ENCODE peak calls at places on chromosomes 6 and 20, in six cellular contexts. F is pancreas, Z is psoas muscle, Y is GM12865, B is transverse colon, V is left lung. A is an unnamed sample.
A peak's percentile ranks its signal among the peaks of the same experiment; 100 is the strongest.

GRCh38 chr6:116662186-116662585 is 6.4 kb downstream of the ZUP1 start:
- DNase-seq in F (no peak), Z (no peak), Y (no peak), B (no peak), V (no peak), A (no peak)

GRCh38 chr6:93417421-93417996 is 1.9 kb downstream of the EPHA7 start:
- DNase-seq in F (peak; percentile 12), Z (no peak), Y (no peak), B (no peak), V (no peak), A (no peak)

GRCh38 chr20:5757949-5758348 is 7.7 kb downstream of the SHLD1 start:
- DNase-seq in F (no peak), Z (no peak), Y (no peak), B (no peak), V (no peak), A (no peak)

GRCh38 chr6:30042914-30043313 is 18.2 kb upstream of the POLR1H start:
- DNase-seq in F (no peak), Z (no peak), Y (peak; percentile 28), B (no peak), V (no peak), A (no peak)

GRCh38 chr6:86966271-86966670 is 28.9 kb downstream of the HTR1E start:
- DNase-seq in F (no peak), Z (no peak), Y (no peak), B (no peak), V (no peak), A (no peak)

GRCh38 chr6:166365806-166366205 is 16.9 kb downstream of the MPC1 start:
- DNase-seq in F (no peak), Z (no peak), Y (no peak), B (no peak), V (no peak), A (no peak)

GRCh38 chr20:25580711-25581110 is 4.6 kb downstream of the NINL start:
- DNase-seq in F (no peak), Z (no peak), Y (no peak), B (no peak), V (no peak), A (no peak)

GRCh38 chr6:43747734-43748133 is 22.3 kb upstream of the VEGFA start:
- DNase-seq in F (no peak), Z (no peak), Y (no peak), B (no peak), V (no peak), A (no peak)

GRCh38 chr20:63151554-63152321 is 64.2 kb downstream of the YTHDF1 start:
- DNase-seq in F (no peak), Z (no peak), Y (no peak), B (no peak), V (peak; percentile 62), A (no peak)

GRCh38 chr20:10369723-10370090 is 64.3 kb downstream of the MKKS start:
- DNase-seq in F (peak; percentile 17), Z (no peak), Y (no peak), B (peak; percentile 8), V (no peak), A (peak; percentile 15)

GRCh38 chr6:118963003-118963402 is 28.0 kb upstream of the MCM9 start:
- DNase-seq in F (no peak), Z (no peak), Y (no peak), B (no peak), V (no peak), A (no peak)

GRCh38 chr20:4046926-4047325 is 31.6 kb upstream of the RNF24 start:
- DNase-seq in F (no peak), Z (no peak), Y (no peak), B (no peak), V (no peak), A (no peak)

GRCh38 chr6:95693108-95693507 is 115.8 kb downstream of the MANEA start:
- DNase-seq in F (no peak), Z (no peak), Y (peak; percentile 9), B (no peak), V (no peak), A (no peak)

GRCh38 chr20:34894723-34895122 is 18.3 kb downstream of the ACSS2 start:
- DNase-seq in F (no peak), Z (no peak), Y (no peak), B (no peak), V (no peak), A (no peak)

GRCh38 chr20:13009682-13010406 is 1.1 kb downstream of the SPTLC3 start:
- DNase-seq in F (peak; percentile 57), Z (no peak), Y (peak; percentile 77), B (peak; percentile 30), V (no peak), A (peak; percentile 65)

GRCh38 chr6:133548409-133548808 is 307.3 kb downstream of the EYA4 start:
- DNase-seq in F (no peak), Z (no peak), Y (no peak), B (no peak), V (no peak), A (peak; percentile 21)

GRCh38 chr6:129312865-129313264 is 397.1 kb downstream of the ARHGAP18 start:
- DNase-seq in F (no peak), Z (no peak), Y (no peak), B (no peak), V (no peak), A (no peak)

GRCh38 chr6:24867104-24867703 is 68.5 kb upstream of the ARMH2 start:
- DNase-seq in F (no peak), Z (no peak), Y (no peak), B (no peak), V (no peak), A (no peak)

GRCh38 chr20:24938498-24938897 is 10.6 kb upstream of the CST7 start:
- DNase-seq in F (peak; percentile 2), Z (no peak), Y (no peak), B (no peak), V (no peak), A (no peak)

GRCh38 chr6:107355659-107356058 is 103.7 kb downstream of the PDSS2 start:
- DNase-seq in F (no peak), Z (no peak), Y (peak; percentile 3), B (no peak), V (no peak), A (no peak)

GRCh38 chr6:109279628-109280027 is 102.6 kb downstream of the CD164 start:
- DNase-seq in F (no peak), Z (no peak), Y (no peak), B (no peak), V (no peak), A (no peak)

GRCh38 chr6:153043719-153044118 is 41.2 kb upstream of the MTRF1L start:
- DNase-seq in F (peak; percentile 42), Z (no peak), Y (no peak), B (peak; percentile 66), V (no peak), A (peak; percentile 63)

GRCh38 chr6:41970436-41970846 is 28.8 kb upstream of the CCND3 start:
- DNase-seq in F (no peak), Z (peak; percentile 35), Y (no peak), B (no peak), V (no peak), A (no peak)

GRCh38 chr6:91812596-91813274 is 1225.9 kb upstream of the MAP3K7 start:
- DNase-seq in F (no peak), Z (no peak), Y (no peak), B (no peak), V (no peak), A (no peak)

GRCh38 chr6:69162811-69163210 is 527.7 kb downstream of the ADGRB3 start:
- DNase-seq in F (no peak), Z (no peak), Y (no peak), B (no peak), V (no peak), A (no peak)

GRCh38 chr6:127891731-127892326 is 9.0 kb downstream of the THEMIS start:
- DNase-seq in F (no peak), Z (no peak), Y (no peak), B (no peak), V (no peak), A (no peak)

GRCh38 chr6:110357696-110358535 is at the start of gene METTL24:
- DNase-seq in F (peak; percentile 43), Z (peak; percentile 16), Y (no peak), B (no peak), V (peak; percentile 72), A (no peak)
- TF ChIP-seq CTCF in F (no peak), Z (no peak), Y (no peak), B (no peak), V (no peak), A (no peak)

GRCh38 chr20:38256966-38257365 is 3.6 kb downstream of the KIAA1755 start:
- DNase-seq in F (no peak), Z (no peak), Y (no peak), B (no peak), V (no peak), A (no peak)

GRCh38 chr20:38261054-38261390 is 487 bp upstream of the KIAA1755 start:
- DNase-seq in F (no peak), Z (no peak), Y (no peak), B (no peak), V (no peak), A (no peak)

GRCh38 chr20:38258545-38259223 is 1.9 kb downstream of the KIAA1755 start:
- DNase-seq in F (no peak), Z (no peak), Y (no peak), B (no peak), V (no peak), A (no peak)

GRCh38 chr20:38260378-38261053 is at the start of gene KIAA1755:
- DNase-seq in F (no peak), Z (peak; percentile 40), Y (no peak), B (no peak), V (peak; percentile 79), A (no peak)

GRCh38 chr20:38260025-38260377 is 534 bp downstream of the KIAA1755 start:
- DNase-seq in F (no peak), Z (no peak), Y (no peak), B (no peak), V (no peak), A (no peak)
- H3K4me3 ChIP-seq in F (no peak overlapping the region), Z (peak overlapping the region; percentile 58), Y (no peak overlapping the region), B (no peak overlapping the region), V (peak overlapping the region; percentile 17), A (no peak overlapping the region)

GRCh38 chr6:122868137-122868536 is 79.1 kb downstream of the SMPDL3A start:
- DNase-seq in F (no peak), Z (no peak), Y (no peak), B (no peak), V (no peak), A (no peak)

GRCh38 chr6:122869437-122870024 is 80.5 kb downstream of the SMPDL3A start:
- DNase-seq in F (peak; percentile 16), Z (no peak), Y (peak; percentile 50), B (peak; percentile 25), V (no peak), A (peak; percentile 33)

GRCh38 chr6:122872311-122872710 is 83.3 kb downstream of the SMPDL3A start:
- DNase-seq in F (no peak), Z (no peak), Y (no peak), B (no peak), V (no peak), A (no peak)

DNA sequence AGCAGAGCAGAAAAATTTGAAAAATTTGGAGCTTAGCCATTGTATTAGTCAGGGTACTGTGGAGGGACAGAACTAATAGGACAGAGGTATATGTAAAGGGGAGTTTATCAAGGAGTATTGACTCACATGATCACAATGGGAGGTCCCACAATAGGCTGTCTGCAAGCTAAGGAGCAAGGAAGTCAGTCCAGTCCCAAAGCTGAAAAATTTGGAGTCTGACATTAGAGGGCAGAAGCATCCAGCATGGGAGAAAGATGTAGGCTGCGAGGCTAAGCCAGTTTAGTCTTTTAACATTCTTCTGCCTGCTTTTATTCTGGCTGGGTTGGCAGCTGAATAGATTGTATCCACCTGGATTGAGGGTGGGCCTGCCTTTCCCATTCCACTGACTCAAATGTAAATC is 82.0 kb downstream of the SMPDL3A start:
- DNase-seq in F (no peak), Z (no peak), Y (no peak), B (no peak), V (no peak), A (no peak)
- TF ChIP-seq CTCF in F (no peak), Z (no peak), Y (no peak), B (no peak), V (no peak), A (peak; percentile 16)

GRCh38 chr6:158033751-158034702 is 52.4 kb downstream of the SYNJ2 start:
- DNase-seq in F (peak; percentile 79), Z (no peak), Y (no peak), B (peak; percentile 83), V (no peak), A (no peak)
- H3K4me3 ChIP-seq in F (no peak overlapping the region), Z (no peak overlapping the region), Y (no peak overlapping the region), B (no peak overlapping the region), V (no peak overlapping the region), A (no peak overlapping the region)